ENCODE peak calls at places on chromosomes 2 and 18, in ten cellular contexts. F is NCI-H1092, S is glutamatergic neuron, V is psoas muscle, E is T follicular helper cell, J is KBM-7, W is DMS 273 treated with DMSO at 0.1 percent for 48 hours, D is fibroblast of lung, O is germinal center, K is HEK293T. U is an unnamed sample.

GRCh38 chr2:50358586-50358985 is 673.3 kb downstream of the NRXN1 start:
- DNase-seq in F (no peak), S (no peak), V (no peak), E (no peak), J (no peak), W (no peak), D (no peak), O (no peak), K (no peak), U (no peak)

GRCh38 chr2:226791487-226792081 is 8.0 kb downstream of the IRS1 start:
- DNase-seq in F (peak; percentile 80), S (peak; percentile 96), V (peak; percentile 95), E (peak; percentile 88), J (peak; percentile 36), W (peak; percentile 63), D (peak; percentile 83), O (peak; percentile 100), K (peak; percentile 96), U (peak; percentile 83)

GRCh38 chr2:20737505-20737904 is 70.6 kb downstream of the GDF7 start:
- DNase-seq in F (no peak), S (no peak), V (no peak), E (no peak), J (peak; percentile 70), W (no peak), D (no peak), O (peak; percentile 9), K (no peak), U (no peak)

GRCh38 chr18:73487956-73488355 is 620.2 kb upstream of the NETO1 start:
- DNase-seq in F (no peak), S (no peak), V (no peak), E (no peak), J (no peak), W (no peak), D (no peak), O (no peak), K (no peak), U (no peak)

GRCh38 chr18:75204978-75205759 is 3.8 kb downstream of the PTGR3 start:
- DNase-seq in F (no peak), S (peak; percentile 28), V (no peak), E (no peak), J (no peak), W (no peak), D (no peak), O (no peak), K (no peak), U (no peak)

GRCh38 chr2:237639441-237640220 is 12.2 kb downstream of the LRRFIP1 start:
- DNase-seq in F (no peak), S (no peak), V (no peak), E (no peak), J (no peak), W (no peak), D (no peak), O (no peak), K (no peak), U (no peak)

GRCh38 chr2:108571262-108571661 is 37.0 kb downstream of the LIMS1 start:
- DNase-seq in F (no peak), S (no peak), V (no peak), E (no peak), J (no peak), W (no peak), D (peak; percentile 60), O (no peak), K (no peak), U (no peak)

GRCh38 chr2:67600946-67601345 is 203.8 kb downstream of the ETAA1 start:
- DNase-seq in F (no peak), S (no peak), V (no peak), E (no peak), J (no peak), W (no peak), D (peak; percentile 94), O (no peak), K (no peak), U (no peak)

GRCh38 chr18:413263-413662 is 87.2 kb downstream of the COLEC12 start:
- DNase-seq in F (no peak), S (no peak), V (no peak), E (no peak), J (no peak), W (no peak), D (peak; percentile 68), O (no peak), K (no peak), U (no peak)

GRCh38 chr2:72953976-72954375 is 36.7 kb downstream of the EMX1 start:
- DNase-seq in F (no peak), S (no peak), V (no peak), E (no peak), J (no peak), W (no peak), D (no peak), O (no peak), K (no peak), U (no peak)

GRCh38 chr2:127859712-127860085 is 1.7 kb upstream of the POLR2D start:
- DNase-seq in F (no peak), S (peak; percentile 42), V (no peak), E (peak; percentile 65), J (peak; percentile 70), W (no peak), D (no peak), O (peak; percentile 88), K (peak; percentile 46), U (peak; percentile 28)

GRCh38 chr2:16584094-16584493 is 81.5 kb downstream of the CYRIA start:
- DNase-seq in F (no peak), S (no peak), V (no peak), E (no peak), J (no peak), W (no peak), D (no peak), O (no peak), K (no peak), U (no peak)

GRCh38 chr2:237966565-237967462 is at the start of gene UBE2F:
- DNase-seq in F (peak; percentile 91), S (peak; percentile 99), V (peak; percentile 97), E (peak; percentile 94), J (peak; percentile 99), W (peak; percentile 89), D (peak; percentile 94), O (peak; percentile 99), K (peak; percentile 97), U (peak; percentile 94)

GRCh38 chr2:216632952-216633615 is at the start of gene IGFBP2:
- DNase-seq in F (peak; percentile 67), S (peak; percentile 85), V (peak; percentile 30), E (no peak), J (peak; percentile 73), W (peak; percentile 44), D (peak; percentile 74), O (peak; percentile 32), K (peak; percentile 69), U (peak; percentile 36)

GRCh38 chr2:109272461-109272860 is 143.5 kb downstream of the SH3RF3 start:
- DNase-seq in F (no peak), S (peak; percentile 40), V (no peak), E (no peak), J (no peak), W (no peak), D (peak; percentile 25), O (no peak), K (no peak), U (no peak)